ENCODE peak calls at places on chromosomes 3 and 15, in five cellular contexts. U, O, J, Z and V are unnamed samples.

GRCh38 chr3:80190051-80190450 is 422.3 kb upstream of the ROBO1 start:
- DNase-seq in U (no peak), O (peak; percentile 18), J (peak; percentile 38), Z (no peak), V (no peak)

GRCh38 chr15:68154923-68155559 is 50.1 kb downstream of the CALML4 start:
- DNase-seq in U (peak; percentile 67), O (peak; percentile 76), J (peak; percentile 63), Z (no peak), V (peak; percentile 39)

GRCh38 chr15:39756806-39757522 is 25.7 kb downstream of the FSIP1 start:
- DNase-seq in U (peak; percentile 79), O (peak; percentile 89), J (peak; percentile 17), Z (no peak), V (no peak)

GRCh38 chr15:51129513-51130197 is 34.9 kb upstream of the TNFAIP8L3 start:
- DNase-seq in U (no peak), O (peak; percentile 37), J (no peak), Z (no peak), V (no peak)

GRCh38 chr3:72488736-72489030 is 359.6 kb downstream of the SHQ1 start:
- DNase-seq in U (no peak), O (no peak), J (no peak), Z (no peak), V (no peak)

GRCh38 chr3:27749640-27750039 is 27.5 kb upstream of the EOMES start:
- DNase-seq in U (no peak), O (no peak), J (no peak), Z (no peak), V (no peak)

GRCh38 chr3:69504232-69504631 is 118.3 kb upstream of the FRMD4B start:
- DNase-seq in U (no peak), O (no peak), J (no peak), Z (no peak), V (no peak)

GRCh38 chr15:39609166-39609918 is 28.5 kb downstream of the THBS1 start:
- DNase-seq in U (no peak), O (no peak), J (no peak), Z (no peak), V (no peak)

GRCh38 chr3:109161487-109162108 is 25.1 kb downstream of the C3orf85 start:
- DNase-seq in U (no peak), O (peak; percentile 34), J (no peak), Z (no peak), V (no peak)

GRCh38 chr15:77107531-77108355 is 36.8 kb upstream of the TSPAN3 start:
- DNase-seq in U (peak; percentile 82), O (peak; percentile 75), J (peak; percentile 75), Z (peak; percentile 37), V (peak; percentile 72)

GRCh38 chr3:100254168-100254777 is 6.5 kb upstream of the TBC1D23 start:
- DNase-seq in U (peak; percentile 81), O (peak; percentile 85), J (peak; percentile 63), Z (peak; percentile 29), V (peak; percentile 68)

GRCh38 chr15:88441076-88441730 is 26.0 kb downstream of the MRPL46 start:
- DNase-seq in U (no peak), O (no peak), J (no peak), Z (no peak), V (no peak)

GRCh38 chr3:106183762-106184391 is 315.1 kb upstream of the CBLB start:
- DNase-seq in U (no peak), O (peak; percentile 16), J (no peak), Z (no peak), V (no peak)

GRCh38 chr3:190644766-190645165 is 130.9 kb downstream of the IL1RAP start:
- DNase-seq in U (no peak), O (no peak), J (no peak), Z (no peak), V (no peak)

GRCh38 chr3:66998899-66999235 is 760 bp downstream of the KBTBD8 start:
- DNase-seq in U (no peak), O (no peak), J (no peak), Z (no peak), V (no peak)

GRCh38 chr3:141460097-141460704 is 26.6 kb upstream of the RASA2 start:
- DNase-seq in U (peak; percentile 91), O (peak; percentile 92), J (peak; percentile 96), Z (peak; percentile 83), V (peak; percentile 84)

GRCh38 chr15:93233710-93234109 is 144.7 kb upstream of the RGMA start:
- DNase-seq in U (no peak), O (no peak), J (no peak), Z (no peak), V (no peak)

GRCh38 chr3:166291510-166291909 is 454.3 kb upstream of the BCHE start:
- DNase-seq in U (no peak), O (peak; percentile 4), J (peak; percentile 32), Z (no peak), V (no peak)

GRCh38 chr15:44181410-44181809 is 13.7 kb downstream of the FRMD5 start:
- DNase-seq in U (no peak), O (no peak), J (no peak), Z (no peak), V (no peak)

GRCh38 chr15:50593761-50594160 is 47.3 kb upstream of the USP50 start:
- DNase-seq in U (no peak), O (no peak), J (no peak), Z (no peak), V (no peak)

GRCh38 chr15:66072616-66073361 is 180.8 kb downstream of the MEGF11 start:
- DNase-seq in U (no peak), O (no peak), J (no peak), Z (no peak), V (no peak)

DNA sequence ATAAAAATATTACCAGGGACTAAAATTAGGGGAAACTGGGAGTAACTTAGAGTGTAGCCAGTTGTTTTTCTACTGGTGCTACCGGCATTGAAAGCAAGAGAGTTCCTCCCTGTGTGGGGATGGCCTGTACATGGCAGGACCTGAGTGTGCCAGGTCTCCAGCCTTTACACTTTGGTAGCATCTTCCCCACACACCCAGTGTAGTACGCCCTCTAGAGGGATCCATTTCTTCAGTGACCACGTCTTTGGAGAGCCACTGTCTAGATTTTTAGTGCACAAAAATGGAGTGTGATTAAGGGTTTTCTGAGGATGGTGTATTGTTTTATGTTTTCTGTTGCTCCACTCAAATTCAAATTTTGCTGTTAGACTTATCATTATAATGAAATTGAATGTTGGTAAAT is 507.0 kb upstream of the TPRG1 start:
- DNase-seq in U (peak; percentile 6), O (no peak), J (peak; percentile 23), Z (no peak), V (peak; percentile 3)
- TF ChIP-seq CTCF in U (peak; percentile 32), O (no peak), J (peak; percentile 36), Z (peak; percentile 36), V (peak; percentile 27)

GRCh38 chr3:46090161-46090591 is 62.9 kb upstream of the XCR1 start:
- DNase-seq in U (no peak), O (no peak), J (no peak), Z (no peak), V (no peak)

GRCh38 chr3:46089237-46090011 is 62.1 kb upstream of the XCR1 start:
- DNase-seq in U (no peak), O (peak; percentile 45), J (peak; percentile 35), Z (peak; percentile 43), V (no peak)

GRCh38 chr3:46086083-46086437 is 58.8 kb upstream of the XCR1 start:
- DNase-seq in U (no peak), O (no peak), J (no peak), Z (no peak), V (no peak)

GRCh38 chr3:46085421-46086082 is 58.3 kb upstream of the XCR1 start:
- DNase-seq in U (no peak), O (no peak), J (no peak), Z (no peak), V (no peak)

GRCh38 chr3:46087871-46088270 is 60.6 kb upstream of the XCR1 start:
- DNase-seq in U (no peak), O (peak; percentile 31), J (no peak), Z (no peak), V (no peak)
- TF ChIP-seq CTCF in U (peak; percentile 41), O (peak; percentile 46), J (no peak), Z (peak; percentile 31), V (peak; percentile 17)

DNA sequence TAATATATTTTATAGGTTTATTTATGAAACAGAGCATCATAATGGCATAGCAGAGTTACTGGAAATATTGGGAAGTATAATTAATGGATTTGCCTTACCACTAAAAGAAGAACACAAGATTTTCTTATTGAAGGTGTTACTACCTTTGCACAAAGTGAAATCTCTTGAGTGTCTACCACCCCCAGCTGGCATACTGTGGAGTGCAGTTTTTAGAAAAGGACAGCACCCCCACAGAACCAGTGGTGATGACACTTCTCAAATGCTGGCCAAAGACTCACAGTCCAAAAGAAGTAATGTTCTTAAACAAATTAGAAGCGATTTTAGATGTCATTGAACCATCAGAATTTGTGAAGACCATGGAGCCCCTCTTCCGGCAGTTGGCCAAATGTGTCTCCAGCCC is 58.1 kb downstream of the DNAH1 start:
- DNase-seq in U (no peak), O (no peak), J (no peak), Z (no peak), V (no peak)
- TF ChIP-seq CTCF in U (no peak), O (no peak), J (no peak), Z (no peak), V (no peak)

GRCh38 chr3:129228891-129229585 is 20.4 kb upstream of the COPG1 start:
- DNase-seq in U (no peak), O (no peak), J (no peak), Z (peak; percentile 33), V (peak; percentile 42)
- TF ChIP-seq CTCF in U (no peak), O (no peak), J (no peak), Z (peak; percentile 25), V (peak; percentile 28)

GRCh38 chr15:99427210-99427609 is 138.6 kb upstream of the MEF2A start:
- DNase-seq in U (no peak), O (no peak), J (no peak), Z (no peak), V (no peak)

GRCh38 chr15:99426431-99427105 is 139.2 kb upstream of the MEF2A start:
- DNase-seq in U (no peak), O (no peak), J (no peak), Z (peak; percentile 13), V (no peak)

GRCh38 chr15:99424978-99425665 is 140.7 kb upstream of the MEF2A start:
- DNase-seq in U (peak; percentile 46), O (peak; percentile 65), J (peak; percentile 53), Z (peak; percentile 55), V (peak; percentile 64)

GRCh38 chr15:99424131-99424571 is 141.6 kb upstream of the MEF2A start:
- DNase-seq in U (no peak), O (no peak), J (no peak), Z (no peak), V (no peak)

GRCh38 chr15:99425666-99426301 is 140.0 kb upstream of the MEF2A start:
- DNase-seq in U (no peak), O (no peak), J (peak; percentile 41), Z (peak; percentile 28), V (no peak)
- TF ChIP-seq CTCF in U (peak; percentile 40), O (peak; percentile 2), J (no peak), Z (peak; percentile 38), V (peak; percentile 37)

GRCh38 chr3:171809513-171810277 is 588 bp downstream of the PLD1 start:
- DNase-seq in U (peak; percentile 87), O (peak; percentile 89), J (peak; percentile 83), Z (peak; percentile 90), V (peak; percentile 78)
- TF ChIP-seq CTCF in U (no peak), O (peak; percentile 25), J (no peak), Z (no peak), V (no peak)